ENCODE peak calls at places on chromosome 16, in ten cellular contexts. Q, Z, E, C, U, L, G, X, I and O are unnamed samples.

GRCh38 chr16:31696968-31697743 is 169.5 kb downstream of the AHSP start:
- DNase-seq in L (peak; percentile 10), I (no peak), C (peak; percentile 34), Q (peak; percentile 55), E (no peak), Z (peak; percentile 66), X (no peak), U (no peak), G (peak; percentile 43), O (no peak)

GRCh38 chr16:70745536-70746025 is 55.4 kb downstream of the VAC14 start:
- DNase-seq in Z (no peak), Q (no peak), X (no peak), I (no peak), C (no peak), U (no peak), L (no peak), E (no peak), G (no peak), O (no peak)

GRCh38 chr16:53812914-53813313 is 109.0 kb downstream of the FTO start:
- DNase-seq in U (no peak), C (no peak), X (no peak), Q (no peak), G (no peak), Z (no peak), I (no peak), L (no peak), E (no peak), O (no peak)

GRCh38 chr16:87550510-87550961 is 51.8 kb upstream of the JPH3 start:
- DNase-seq in L (no peak), Z (no peak), C (peak; percentile 55), X (no peak), I (peak; percentile 46), E (peak; percentile 45), Q (peak; percentile 26), G (no peak), U (no peak), O (no peak)

GRCh38 chr16:79601092-79601977 is 798 bp upstream of the MAF start:
- DNase-seq in Z (peak; percentile 10), X (peak; percentile 54), G (no peak), E (peak; percentile 32), Q (peak; percentile 35), L (no peak), C (peak; percentile 80), U (peak; percentile 58), I (peak; percentile 67), O (peak; percentile 41)

GRCh38 chr16:11402745-11403533 is 57.7 kb downstream of the RMI2 start:
- DNase-seq in Q (no peak), Z (no peak), I (no peak), L (no peak), E (no peak), U (no peak), X (no peak), C (no peak), G (no peak), O (no peak)

GRCh38 chr16:71216714-71217113 is 13.8 kb downstream of the HYDIN start:
- DNase-seq in I (no peak), Q (no peak), X (no peak), U (no peak), L (no peak), Z (no peak), E (no peak), C (no peak), G (no peak), O (no peak)

GRCh38 chr16:3514621-3515020 is 13.8 kb downstream of the CLUAP1 start:
- DNase-seq in I (no peak), G (no peak), X (no peak), Z (peak; percentile 6), L (peak; percentile 16), C (no peak), U (no peak), Q (peak; percentile 64), E (no peak), O (no peak)

GRCh38 chr16:11329891-11330290 is 15.4 kb upstream of the RMI2 start:
- DNase-seq in U (no peak), Q (no peak), X (no peak), I (no peak), G (no peak), L (no peak), E (no peak), C (no peak), Z (no peak), O (no peak)

GRCh38 chr16:72877374-72878028 is 170.4 kb downstream of the ZFHX3 start:
- DNase-seq in L (peak; percentile 65), G (peak; percentile 83), Q (peak; percentile 93), E (no peak), C (no peak), Z (peak; percentile 81), X (no peak), U (no peak), I (no peak), O (no peak)

GRCh38 chr16:8026450-8026849 is 563.9 kb downstream of the TMEM114 start:
- DNase-seq in X (no peak), C (peak; percentile 77), E (no peak), U (no peak), Q (no peak), L (no peak), G (no peak), Z (no peak), I (no peak), O (no peak)

GRCh38 chr16:67393111-67393789 is at the start of gene TPPP3:
- DNase-seq in I (peak; percentile 92), E (peak; percentile 85), X (peak; percentile 75), Z (peak; percentile 73), G (no peak), Q (peak; percentile 71), U (peak; percentile 89), C (peak; percentile 87), L (no peak), O (peak; percentile 77)

GRCh38 chr16:54027126-54027922 is 259.3 kb downstream of the IRX3 start:
- DNase-seq in X (no peak), E (no peak), G (no peak), L (no peak), I (no peak), Z (peak; percentile 69), U (no peak), C (no peak), Q (peak; percentile 75), O (no peak)

GRCh38 chr16:79008869-79009179 is 591.7 kb downstream of the MAF start:
- DNase-seq in G (no peak), I (no peak), C (no peak), E (no peak), U (no peak), X (no peak), Q (no peak), L (no peak), Z (no peak), O (no peak)

GRCh38 chr16:54957403-54957802 is 26.7 kb downstream of the IRX5 start:
- DNase-seq in G (peak; percentile 39), I (no peak), E (peak; percentile 41), Q (peak; percentile 55), Z (no peak), X (no peak), U (no peak), L (no peak), C (peak; percentile 24), O (no peak)

DNA sequence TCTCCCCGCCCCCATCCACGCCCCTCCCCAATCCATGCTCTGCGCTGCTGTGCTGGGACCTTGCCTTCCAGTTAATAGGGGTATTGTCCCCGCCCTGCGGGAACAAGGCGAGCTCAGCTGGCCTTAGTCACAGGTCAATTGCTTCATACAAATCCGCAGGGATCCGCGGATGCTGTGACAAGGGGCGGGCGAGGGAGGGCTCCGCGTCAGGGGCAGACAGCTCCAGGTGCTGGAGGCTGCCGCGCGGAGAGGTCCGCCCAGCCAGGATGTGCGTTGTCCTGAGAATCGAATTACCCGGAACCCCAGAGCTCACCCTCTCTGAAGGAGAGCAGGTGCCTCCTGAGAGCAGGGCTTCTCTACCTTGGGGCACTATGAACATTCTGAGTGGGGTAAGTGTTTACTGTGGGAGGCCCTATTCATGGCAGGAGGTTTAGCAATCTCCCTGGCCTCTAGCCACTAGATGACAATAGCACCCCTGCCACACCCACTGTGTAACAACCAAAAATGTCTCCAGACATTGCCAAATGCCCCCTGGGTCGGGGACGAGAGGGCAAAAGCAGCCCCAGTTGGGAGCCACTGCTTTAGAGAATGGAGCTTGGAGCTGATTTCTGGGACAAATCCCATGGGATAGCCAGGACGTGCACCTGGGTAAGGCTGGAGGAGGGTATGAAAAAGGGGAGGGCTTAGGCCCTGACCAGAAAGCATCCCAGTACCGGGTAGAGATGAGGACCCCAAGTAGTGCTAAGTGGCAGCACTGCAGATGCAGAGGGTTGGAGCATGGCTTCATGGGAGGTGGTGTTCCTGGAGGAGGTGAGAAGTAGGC is 138.2 kb downstream of the CYLD start:
- DNase-seq in Z (no peak), Q (no peak), X (no peak), I (no peak), E (no peak), L (no peak), G (no peak), C (peak; percentile 15), U (no peak), O (no peak)
- H3K4me3 ChIP-seq in Z (no peak overlapping the region), Q (no peak overlapping the region), X (no peak overlapping the region), I (no peak overlapping the region), E (no peak overlapping the region), L (no peak overlapping the region), G (no peak overlapping the region), C (no peak overlapping the region), U (no peak overlapping the region), O (no peak overlapping the region)

GRCh38 chr16:631808-632358 is 1.1 kb downstream of the WFIKKN1 start:
- DNase-seq in U (no peak), G (no peak), X (no peak), C (no peak), E (peak; percentile 20), L (no peak), Z (no peak), I (no peak), Q (no peak), O (no peak)
- H3K4me3 ChIP-seq in U (no peak overlapping the region), G (no peak overlapping the region), X (no peak overlapping the region), C (no peak overlapping the region), E (no peak overlapping the region), L (no peak overlapping the region), Z (no peak overlapping the region), I (no peak overlapping the region), Q (no peak overlapping the region), O (no peak overlapping the region)

DNA sequence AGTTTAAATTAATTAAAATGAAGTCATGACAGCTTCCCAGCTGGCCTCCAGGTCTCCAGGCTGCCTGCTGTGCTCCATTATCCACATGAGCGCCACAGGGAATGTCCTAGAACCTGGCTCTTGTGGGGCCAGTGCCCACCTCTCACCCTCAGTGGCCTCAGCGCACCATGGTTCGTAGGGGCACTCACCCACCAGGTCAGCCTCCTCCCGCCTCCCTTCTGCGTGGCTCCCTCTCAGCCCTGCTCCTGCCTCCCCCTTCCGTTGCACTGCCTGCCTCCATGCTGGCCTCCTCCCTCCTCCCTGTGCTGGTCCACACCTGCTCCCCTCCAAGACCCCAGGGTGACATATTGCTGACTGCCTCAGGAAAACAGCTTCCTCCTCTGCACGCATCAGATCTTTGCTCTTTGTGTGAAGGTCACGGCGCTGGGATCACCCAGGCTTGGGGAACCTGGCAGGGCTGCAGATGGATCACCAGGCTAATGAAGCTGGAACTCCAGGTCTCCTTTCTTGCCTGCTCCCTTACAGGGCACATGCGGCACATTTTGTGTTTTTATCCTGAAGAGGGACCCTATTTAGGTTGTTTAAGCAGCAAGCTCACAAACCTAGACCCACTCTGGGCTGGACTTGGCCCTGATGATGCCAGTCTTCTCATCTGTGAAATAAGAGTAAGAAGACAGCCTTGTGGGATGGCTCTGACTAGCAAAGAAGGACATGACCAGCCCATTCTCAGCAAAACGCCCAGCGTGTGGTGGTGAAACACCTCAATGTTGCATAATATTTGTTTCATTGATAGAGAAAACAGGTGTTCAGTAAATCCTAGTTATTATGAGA is 47.9 kb downstream of the IRF8 start:
- DNase-seq in C (no peak), X (no peak), G (no peak), L (no peak), Q (no peak), U (no peak), E (no peak), Z (no peak), I (no peak), O (no peak)
- H3K4me3 ChIP-seq in C (no peak overlapping the region), X (no peak overlapping the region), G (no peak overlapping the region), L (no peak overlapping the region), Q (no peak overlapping the region), U (no peak overlapping the region), E (no peak overlapping the region), Z (no peak overlapping the region), I (no peak overlapping the region), O (no peak overlapping the region)

GRCh38 chr16:85171004-85171808 is 58.9 kb upstream of the CIBAR2 start:
- DNase-seq in Q (no peak), Z (no peak), L (no peak), G (no peak), X (no peak), C (no peak), I (no peak), E (no peak), U (no peak), O (no peak)
- H3K4me3 ChIP-seq in Q (peak overlapping the region; percentile 47), Z (peak overlapping the region; percentile 57), L (peak overlapping the region; percentile 59), G (peak overlapping the region; percentile 40), X (no peak overlapping the region), C (peak overlapping the region; percentile 23), I (peak overlapping the region; percentile 68), E (no peak overlapping the region), U (no peak overlapping the region), O (no peak overlapping the region)